ENCODE peak calls at places on chromosomes 7 and 10, in eight cellular contexts. D, V, M, L, S, O, C and P are unnamed samples.

GRCh38 chr7:74514131-74514591 is 60.5 kb downstream of the GTF2IRD1 start:
- DNase-seq in O (no peak), D (no peak), C (no peak), L (no peak), V (no peak), S (no peak), M (no peak), P (no peak)

GRCh38 chr7:101401390-101402080 is 38.9 kb downstream of the COL26A1 start:
- DNase-seq in D (no peak), O (no peak), C (no peak), S (no peak), V (peak; percentile 30), L (no peak), M (no peak), P (no peak)

GRCh38 chr10:62582098-62582705 is 208.0 kb downstream of the ZNF365 start:
- DNase-seq in L (no peak), D (no peak), O (no peak), V (no peak), C (no peak), M (no peak), S (no peak), P (no peak)

GRCh38 chr7:148084138-148084537 is 506.4 kb upstream of the C7orf33 start:
- DNase-seq in C (peak; percentile 25), D (no peak), V (no peak), S (peak; percentile 52), O (peak; percentile 46), L (peak; percentile 77), M (peak; percentile 55), P (no peak)

GRCh38 chr10:20714979-20715378 is 182.1 kb downstream of the NEBL start:
- DNase-seq in D (no peak), S (no peak), C (no peak), L (no peak), V (no peak), M (no peak), O (no peak), P (no peak)

GRCh38 chr10:133370026-133370786 is 2.9 kb downstream of the ECHS1 start:
- DNase-seq in C (no peak), D (no peak), O (no peak), S (no peak), L (no peak), V (no peak), M (no peak), P (no peak)

GRCh38 chr10:33265621-33266020 is 68.8 kb downstream of the NRP1 start:
- DNase-seq in M (no peak), C (no peak), S (peak; percentile 75), V (no peak), O (peak; percentile 67), D (no peak), L (no peak), P (no peak)

GRCh38 chr10:13439771-13440708 is 88.8 kb downstream of the BEND7 start:
- DNase-seq in D (peak; percentile 91), C (peak; percentile 58), S (peak; percentile 70), L (peak; percentile 35), M (peak; percentile 47), V (peak; percentile 69), O (peak; percentile 71), P (no peak)

GRCh38 chr10:126533644-126534043 is 136.8 kb downstream of the C10orf90 start:
- DNase-seq in O (no peak), D (no peak), M (no peak), S (peak; percentile 59), L (no peak), C (no peak), V (no peak), P (no peak)

GRCh38 chr7:8085420-8085819 is 116.8 kb downstream of the GLCCI1 start:
- DNase-seq in O (no peak), M (no peak), C (no peak), D (no peak), V (no peak), S (no peak), L (no peak), P (no peak)

GRCh38 chr10:3293536-3294431 is 121.2 kb upstream of the PITRM1 start:
- DNase-seq in M (no peak), D (no peak), C (no peak), S (no peak), L (no peak), O (no peak), V (no peak), P (no peak)

GRCh38 chr10:1369197-1369596 is 313.0 kb downstream of the WDR37 start:
- DNase-seq in C (no peak), L (no peak), D (peak; percentile 49), V (no peak), O (no peak), M (no peak), S (no peak), P (no peak)

DNA sequence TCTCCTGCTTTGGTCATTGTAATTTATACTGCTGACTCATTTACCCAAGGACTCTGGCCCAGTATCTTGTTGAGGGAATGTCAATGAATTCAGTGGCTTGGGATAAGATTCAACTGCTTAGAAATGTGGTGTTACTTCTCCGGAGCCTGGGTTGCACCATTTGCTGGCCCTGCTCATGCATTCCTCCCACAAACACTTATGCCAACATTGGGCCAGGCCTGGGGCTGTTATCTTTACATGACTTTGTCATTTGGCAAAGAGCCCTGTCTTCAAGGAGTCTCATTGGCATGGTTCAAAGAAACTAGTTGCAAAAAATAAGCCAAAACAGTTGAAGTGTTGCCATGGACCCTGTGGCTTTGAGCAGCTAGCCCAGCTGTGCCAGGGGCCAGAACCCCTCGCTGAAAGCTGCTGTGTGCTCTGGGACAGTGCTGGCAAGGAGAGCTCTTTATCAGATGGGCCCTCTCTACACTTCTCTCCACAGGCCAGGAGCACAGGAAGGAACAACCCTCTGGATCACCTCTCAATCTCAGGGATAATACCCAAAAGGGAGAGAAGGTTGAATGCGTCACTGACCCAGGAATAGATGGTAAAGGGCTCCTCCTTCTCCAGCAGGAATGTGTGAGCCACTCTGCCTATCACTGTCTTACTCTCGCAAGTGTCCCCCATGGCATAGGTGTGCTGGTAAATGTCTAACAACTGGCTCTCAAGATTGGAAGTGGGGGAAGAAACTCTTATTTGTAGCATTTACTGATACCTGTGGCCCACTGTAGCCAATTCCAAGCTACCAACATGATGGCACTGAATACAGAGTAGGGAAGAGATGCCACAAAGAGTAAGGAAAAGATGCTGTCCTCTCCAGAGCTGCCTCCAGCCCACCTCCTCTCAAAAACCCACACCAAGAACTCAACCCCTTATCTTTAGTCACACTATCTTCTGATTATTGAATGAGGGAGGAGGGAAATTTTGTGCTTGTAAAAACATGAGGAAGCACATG is 23.5 kb upstream of the PDE1C start:
- DNase-seq in C (no peak), M (no peak), O (no peak), L (peak; percentile 37), V (no peak), D (no peak), S (peak; percentile 68), P (no peak)
- TF ChIP-seq EP300 in C (no peak), M (no peak), O (no peak), L (no peak), V (peak; percentile 70), D (no peak), S (no peak), P (no peak)

GRCh38 chr7:104362756-104363155 is 34.4 kb downstream of the LHFPL3 start:
- DNase-seq in S (no peak), D (no peak), V (no peak), C (no peak), M (no peak), L (no peak), O (no peak), P (no peak)

GRCh38 chr7:104371216-104371796 is 42.9 kb downstream of the LHFPL3 start:
- DNase-seq in M (no peak), V (no peak), O (no peak), S (no peak), L (no peak), D (no peak), C (no peak), P (no peak)

GRCh38 chr7:104368006-104368405 is 39.6 kb downstream of the LHFPL3 start:
- DNase-seq in D (no peak), O (no peak), S (no peak), M (no peak), L (no peak), C (no peak), V (no peak), P (no peak)

GRCh38 chr7:104363355-104363754 is 35.0 kb downstream of the LHFPL3 start:
- DNase-seq in L (no peak), M (no peak), C (no peak), O (no peak), V (no peak), S (no peak), D (no peak), P (no peak)

GRCh38 chr7:104366390-104366789 is 38.0 kb downstream of the LHFPL3 start:
- DNase-seq in O (no peak), C (no peak), S (no peak), L (no peak), D (no peak), V (no peak), M (no peak), P (no peak)
- TF ChIP-seq EP300 in O (no peak), C (no peak), S (no peak), L (no peak), D (no peak), V (no peak), M (no peak), P (no peak)

GRCh38 chr10:103062854-103063642 is 130.0 kb downstream of the NT5C2 start:
- DNase-seq in S (no peak), M (no peak), O (no peak), C (no peak), V (no peak), L (no peak), D (peak; percentile 58), P (no peak)

GRCh38 chr10:103066141-103067098 is 126.7 kb downstream of the NT5C2 start:
- DNase-seq in C (no peak), O (no peak), V (no peak), S (no peak), D (no peak), L (no peak), M (no peak), P (no peak)

GRCh38 chr10:103069453-103070331 is 123.4 kb downstream of the NT5C2 start:
- DNase-seq in M (peak; percentile 54), D (peak; percentile 83), O (peak; percentile 75), C (peak; percentile 63), L (peak; percentile 73), S (peak; percentile 80), V (peak; percentile 25), P (no peak)

GRCh38 chr10:103067951-103068350 is 125.1 kb downstream of the NT5C2 start:
- DNase-seq in C (no peak), V (no peak), D (no peak), S (no peak), L (no peak), M (no peak), O (no peak), P (no peak)

DNA sequence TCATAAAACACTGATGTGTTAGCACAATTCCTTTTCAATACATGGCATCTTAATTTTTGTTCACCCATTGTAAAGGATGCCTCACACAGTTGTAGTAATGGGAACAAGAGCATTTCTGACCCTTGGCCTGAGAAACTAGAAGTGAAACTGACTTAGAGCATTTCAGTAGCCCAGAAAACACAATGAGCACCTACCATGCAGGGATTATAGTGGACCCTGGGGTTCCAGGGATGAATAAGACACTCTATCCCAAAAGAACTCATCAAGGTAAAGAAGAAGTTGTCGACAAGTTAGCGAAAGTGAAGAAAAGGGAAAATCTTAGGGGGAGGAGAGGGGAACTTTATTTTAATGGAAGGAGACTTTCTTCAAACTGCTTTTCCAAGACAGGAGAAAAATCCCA is 125.6 kb downstream of the NT5C2 start:
- DNase-seq in V (no peak), O (no peak), C (no peak), M (no peak), L (no peak), D (no peak), S (no peak), P (no peak)
- TF ChIP-seq EP300 in V (no peak), O (no peak), C (no peak), M (no peak), L (no peak), D (no peak), S (no peak), P (no peak)

GRCh38 chr10:69413221-69413865 is 3.4 kb downstream of the TACR2 start:
- DNase-seq in O (peak; percentile 63), C (peak; percentile 57), V (no peak), S (peak; percentile 66), M (peak; percentile 70), L (peak; percentile 76), D (peak; percentile 83), P (peak; percentile 87)
- TF ChIP-seq EP300 in O (no peak), C (no peak), V (no peak), S (no peak), M (no peak), L (no peak), D (no peak), P (no peak)